ENCODE peak calls at places on chromosome 10, in ten cellular contexts. R is endothelial cell; T is GM12891; P is progenitor cell of endocrine pancreas; X is activated T-helper 1 cell treated with anti-CD3 and anti-CD28 coated beads, Interleukin-12 subunit alpha, Interleukin-12 subunit beta, Interleukin-2, Interleukin-4 antibody, amounts not matched to agents 30 ng/mL and 10 ng/mL and 1 ng/mL, durations not matched to agents 14 hours and 24 hours and 36 hours; N is AG04449; Q is NCI-H2081; Z is posterior cingulate gyrus; V is frontal cortex; G is amniotic epithelial cell. L is an unnamed sample.

GRCh38 chr10:11058014-11058413 is 40.3 kb downstream of the CELF2 start:
- DNase-seq in R (no peak), T (no peak), P (no peak), X (no peak), N (no peak), Q (no peak), Z (no peak), V (no peak), G (no peak), L (no peak)

GRCh38 chr10:34526186-34526585 is 288.9 kb downstream of the PARD3 start:
- DNase-seq in R (no peak), T (no peak), P (no peak), X (no peak), N (no peak), Q (no peak), Z (no peak), V (no peak), G (peak), L (no peak)

GRCh38 chr10:66931340-66931948 is 5.6 kb downstream of the LRRTM3 start:
- DNase-seq in R (peak), T (peak), P (no peak), X (no peak), N (peak), Q (peak), Z (no peak), V (no peak), G (peak), L (no peak)

GRCh38 chr10:23384364-23384763 is 39.8 kb upstream of the C10orf67 start:
- DNase-seq in R (no peak), T (no peak), P (no peak), X (no peak), N (peak), Q (no peak), Z (no peak), V (no peak), G (peak), L (no peak)

GRCh38 chr10:70584366-70584765 is 18.2 kb downstream of the PRF1 start:
- DNase-seq in R (no peak), T (no peak), P (no peak), X (no peak), N (no peak), Q (no peak), Z (no peak), V (no peak), G (no peak), L (no peak)

GRCh38 chr10:62395892-62396291 is 21.7 kb downstream of the ZNF365 start:
- DNase-seq in R (no peak), T (no peak), P (no peak), X (no peak), N (no peak), Q (no peak), Z (no peak), V (no peak), G (no peak), L (no peak)

GRCh38 chr10:96369890-96370574 is 11.2 kb upstream of the OPALIN start:
- DNase-seq in R (no peak), T (no peak), P (no peak), X (no peak), N (no peak), Q (no peak), Z (no peak), V (no peak), G (peak), L (no peak)

GRCh38 chr10:583433-583832 is 106.0 kb downstream of the DIP2C start:
- DNase-seq in R (no peak), T (no peak), P (no peak), X (no peak), N (no peak), Q (no peak), Z (no peak), V (no peak), G (no peak), L (no peak)

GRCh38 chr10:112082134-112082533 is 101.4 kb downstream of the GPAM start:
- DNase-seq in R (no peak), T (no peak), P (no peak), X (no peak), N (no peak), Q (peak), Z (no peak), V (no peak), G (no peak), L (no peak)

GRCh38 chr10:110357252-110357780 is 52.6 kb upstream of the SMNDC1 start:
- DNase-seq in R (no peak), T (no peak), P (no peak), X (no peak), N (peak), Q (no peak), Z (peak), V (no peak), G (peak), L (no peak)

GRCh38 chr10:95237376-95238170 is 43.5 kb downstream of the ACSM6 start:
- DNase-seq in R (no peak), T (no peak), P (no peak), X (no peak), N (no peak), Q (peak), Z (no peak), V (no peak), G (peak), L (no peak)

GRCh38 chr10:25382029-25382810 is 207.4 kb downstream of the GPR158 start:
- DNase-seq in R (no peak), T (no peak), P (no peak), X (no peak), N (no peak), Q (peak), Z (no peak), V (no peak), G (peak), L (peak)

GRCh38 chr10:64547168-64547567 is 1026.0 kb downstream of the REEP3 start:
- DNase-seq in R (no peak), T (no peak), P (no peak), X (no peak), N (no peak), Q (no peak), Z (no peak), V (no peak), G (no peak), L (no peak)

GRCh38 chr10:2962194-2962593 is 105.2 kb upstream of the PFKP start:
- DNase-seq in R (no peak), T (no peak), P (no peak), X (no peak), N (no peak), Q (no peak), Z (no peak), V (no peak), G (no peak), L (no peak)

GRCh38 chr10:69142983-69143382 is 19.0 kb downstream of the VPS26A start:
- DNase-seq in R (no peak), T (no peak), P (no peak), X (no peak), N (no peak), Q (no peak), Z (no peak), V (no peak), G (peak), L (no peak)

GRCh38 chr10:95309958-95310357 is 19.2 kb upstream of the PDLIM1 start:
- DNase-seq in R (no peak), T (no peak), P (no peak), X (no peak), N (no peak), Q (no peak), Z (no peak), V (no peak), G (no peak), L (no peak)

L was measured in amygdala.